ENCODE peak calls at places on chromosomes 5 and 9, in five cellular contexts. Y is uterus, C is SK-N-SH, T is foreskin keratinocyte, Z is OCI-LY7. K is an unnamed sample.

GRCh38 chr5:137621861-137622823 is 113.7 kb downstream of the KLHL3 start:
- DNase-seq in Y (no peak), C (no peak), T (peak), Z (no peak), K (peak)

GRCh38 chr9:83972286-83972685 is 7.7 kb downstream of the HNRNPK start:
- DNase-seq in Y (no peak), C (no peak), T (no peak), Z (no peak), K (no peak)

GRCh38 chr9:3385871-3386270 is 139.9 kb downstream of the RFX3 start:
- DNase-seq in Y (no peak), C (no peak), T (no peak), Z (no peak), K (no peak)

GRCh38 chr5:177507596-177508216 is 1.9 kb downstream of the DOK3 start:
- DNase-seq in Y (no peak), C (no peak), T (no peak), Z (peak), K (no peak)

GRCh38 chr5:132753135-132753987 is 6.1 kb downstream of the CCNI2 start:
- DNase-seq in Y (no peak), C (peak), T (no peak), Z (no peak), K (no peak)

GRCh38 chr5:65803699-65804426 is 81.9 kb downstream of the NLN start:
- DNase-seq in Y (no peak), C (no peak), T (no peak), Z (no peak), K (no peak)

GRCh38 chr5:33892419-33893151 is 795 bp upstream of the ADAMTS12 start:
- DNase-seq in Y (peak), C (no peak), T (no peak), Z (no peak), K (no peak)

GRCh38 chr5:162683280-162683679 is 615.7 kb downstream of the GABRG2 start:
- DNase-seq in Y (no peak), C (no peak), T (no peak), Z (no peak), K (no peak)

GRCh38 chr9:36739538-36740116 is 166.9 kb downstream of the MELK start:
- DNase-seq in Y (no peak), C (peak), T (no peak), Z (no peak), K (no peak)

GRCh38 chr9:115941561-115942315 is 211.9 kb upstream of the PAPPA start:
- DNase-seq in Y (no peak), C (no peak), T (peak), Z (no peak), K (peak)

GRCh38 chr9:124792976-124793594 is 16.2 kb downstream of the OLFML2A start:
- DNase-seq in Y (peak), C (no peak), T (no peak), Z (no peak), K (no peak)

GRCh38 chr5:9439651-9440292 is 106.1 kb downstream of the SEMA5A start:
- DNase-seq in Y (no peak), C (no peak), T (peak), Z (no peak), K (no peak)

GRCh38 chr9:89720721-89721660 is 116.2 kb downstream of the GADD45G start:
- DNase-seq in Y (peak), C (no peak), T (no peak), Z (no peak), K (no peak)

GRCh38 chr5:170046221-170046620 is 59.5 kb upstream of the FOXI1 start:
- DNase-seq in Y (no peak), C (peak), T (no peak), Z (no peak), K (no peak)

GRCh38 chr5:68962632-68963484 is 131.0 kb upstream of the SLC30A5 start:
- DNase-seq in Y (peak), C (peak), T (peak), Z (no peak), K (peak)

GRCh38 chr9:114178756-114179450 is 23.6 kb downstream of the COL27A1 start:
- DNase-seq in Y (no peak), C (peak), T (no peak), Z (no peak), K (no peak)

GRCh38 chr5:42109006-42109572 is 184.0 kb downstream of the FBXO4 start:
- DNase-seq in Y (no peak), C (no peak), T (no peak), Z (no peak), K (no peak)

GRCh38 chr5:133735346-133735745 is 123.0 kb upstream of the FSTL4 start:
- DNase-seq in Y (no peak), C (no peak), T (no peak), Z (no peak), K (no peak)

GRCh38 chr9:84278131-84278530 is 62.4 kb downstream of the SLC28A3 start:
- DNase-seq in Y (no peak), C (no peak), T (no peak), Z (no peak), K (no peak)

GRCh38 chr5:30112842-30113241 is 1080.6 kb upstream of the CDH6 start:
- DNase-seq in Y (no peak), C (no peak), T (no peak), Z (no peak), K (no peak)

GRCh38 chr5:181255836-181256578 is 4.9 kb downstream of the TRIM52 start:
- DNase-seq in Y (no peak), C (no peak), T (no peak), Z (no peak), K (no peak)

GRCh38 chr9:112489039-112489546 is 2.5 kb downstream of the KIAA1958 start:
- DNase-seq in Y (no peak), C (no peak), T (no peak), Z (no peak), K (no peak)

GRCh38 chr5:65760504-65761275 is 38.7 kb downstream of the NLN start:
- DNase-seq in Y (no peak), C (no peak), T (no peak), Z (peak), K (peak)

GRCh38 chr5:73336366-73336765 is 112.2 kb downstream of the FOXD1 start:
- DNase-seq in Y (no peak), C (no peak), T (no peak), Z (no peak), K (no peak)

GRCh38 chr5:95403996-95404395 is 12.8 kb downstream of the FAM81B start:
- DNase-seq in Y (no peak), C (no peak), T (peak), Z (no peak), K (peak)

GRCh38 chr5:153884266-153884957 is 154.3 kb downstream of the FAM114A2 start:
- DNase-seq in Y (no peak), C (no peak), T (no peak), Z (no peak), K (no peak)

GRCh38 chr5:54115768-54116403 is 194.5 kb downstream of the ARL15 start:
- DNase-seq in Y (no peak), C (peak), T (peak), Z (no peak), K (peak)

GRCh38 chr9:34550681-34551270 is 28.0 kb upstream of the ENHO start:
- DNase-seq in Y (no peak), C (peak), T (no peak), Z (no peak), K (no peak)

GRCh38 chr5:149358294-149358651 is 427 bp downstream of the PCYOX1L start:
- DNase-seq in Y (peak), C (peak), T (no peak), Z (peak), K (no peak)

GRCh38 chr5:177609076-177610059 is 9.4 kb downstream of the B4GALT7 start:
- DNase-seq in Y (no peak), C (no peak), T (no peak), Z (no peak), K (no peak)

GRCh38 chr5:136722086-136722485 is 356.7 kb upstream of the TRPC7 start:
- DNase-seq in Y (no peak), C (no peak), T (no peak), Z (no peak), K (no peak)

GRCh38 chr9:84285381-84285780 is 55.2 kb downstream of the SLC28A3 start:
- DNase-seq in Y (no peak), C (no peak), T (no peak), Z (no peak), K (no peak)

GRCh38 chr5:151214614-151215545 is 9.0 kb downstream of the CCDC69 start:
- DNase-seq in Y (no peak), C (no peak), T (no peak), Z (peak), K (no peak)

GRCh38 chr5:151215546-151215880 is 8.4 kb downstream of the CCDC69 start:
- DNase-seq in Y (no peak), C (no peak), T (no peak), Z (peak), K (no peak)

GRCh38 chr5:151212361-151212899 is 11.5 kb downstream of the CCDC69 start:
- DNase-seq in Y (no peak), C (no peak), T (no peak), Z (peak), K (no peak)

GRCh38 chr5:151216781-151217180 is 7.1 kb downstream of the CCDC69 start:
- DNase-seq in Y (no peak), C (no peak), T (no peak), Z (no peak), K (no peak)

GRCh38 chr5:151213803-151214613 is 9.9 kb downstream of the CCDC69 start:
- DNase-seq in Y (peak), C (no peak), T (peak), Z (peak), K (no peak)
- H3K27ac ChIP-seq in Y (peak), C (no peak), T (no peak), Z (peak), K (no peak)

DNA sequence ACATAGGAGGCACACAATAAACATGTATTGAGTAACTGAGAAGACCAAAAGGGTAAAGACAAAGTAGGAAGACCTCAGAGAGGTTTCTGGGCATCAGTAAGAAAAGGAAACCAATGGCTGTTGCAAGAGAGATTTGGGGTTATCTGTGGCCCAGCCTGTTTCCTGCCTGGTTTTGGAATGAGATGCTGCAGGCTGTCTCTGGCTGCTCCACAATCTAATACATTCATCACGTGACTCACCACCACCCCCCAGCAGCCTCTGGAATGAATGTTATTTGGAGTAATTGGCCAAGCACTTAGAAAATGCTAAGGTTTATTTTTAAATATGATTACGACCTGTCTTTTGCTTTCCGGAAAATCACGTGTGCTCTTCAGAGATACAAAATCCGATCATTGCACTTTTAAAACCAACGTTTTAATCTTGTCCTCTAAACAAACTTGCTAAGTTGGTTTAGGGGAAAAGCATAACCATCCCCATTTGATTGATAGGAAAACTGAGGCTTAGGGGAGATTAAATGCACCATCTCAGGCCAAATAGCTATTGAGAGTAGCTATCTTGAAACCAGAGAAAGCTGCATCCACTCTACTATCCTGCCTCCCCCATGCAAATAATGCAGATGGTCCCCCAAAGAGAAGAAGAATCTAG is 151.9 kb upstream of the ADRA1B start:
- DNase-seq in Y (peak), C (no peak), T (peak), Z (no peak), K (peak)
- H3K27ac ChIP-seq in Y (peak), C (peak), T (no peak), Z (no peak), K (no peak)

DNA sequence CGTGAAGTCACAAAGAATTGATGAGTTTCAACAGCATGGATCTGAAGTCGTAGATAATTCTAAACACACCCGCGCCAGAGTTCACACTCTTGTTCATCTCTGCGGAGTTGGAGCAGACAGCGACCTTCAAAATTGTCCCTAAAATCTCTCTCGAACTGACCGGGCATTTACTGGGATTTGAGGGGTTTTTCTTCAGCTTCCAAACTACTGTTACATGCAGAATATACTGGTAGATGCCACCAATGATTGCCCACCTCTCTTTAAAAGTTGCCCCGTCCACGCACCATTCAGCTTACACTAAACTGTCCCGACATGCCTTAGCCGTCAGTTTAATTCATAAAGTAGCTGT is 5.2 kb upstream of the ISL1 start:
- DNase-seq in Y (no peak), C (no peak), T (no peak), Z (no peak), K (no peak)
- H3K27ac ChIP-seq in Y (no peak), C (peak), T (no peak), Z (no peak), K (peak)

DNA sequence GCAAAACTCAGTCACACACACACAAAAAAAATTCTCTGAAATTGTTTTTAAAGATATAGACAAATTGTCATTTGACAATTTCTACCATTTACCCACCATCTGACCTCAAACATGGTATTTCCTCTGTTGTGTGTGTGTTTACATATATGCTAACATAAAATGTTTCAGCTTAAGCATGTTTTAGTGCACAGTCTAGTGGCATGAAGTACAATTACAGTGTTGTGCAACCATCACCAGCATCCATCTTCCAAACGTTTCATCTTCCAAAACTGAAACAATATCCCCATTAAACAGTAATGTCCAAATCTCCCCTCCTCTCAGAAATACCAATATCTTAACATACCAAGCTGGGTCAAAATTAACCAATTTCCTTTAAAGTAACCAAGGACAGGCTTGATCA is 65.2 kb downstream of the MYO10 start:
- DNase-seq in Y (no peak), C (no peak), T (no peak), Z (no peak), K (no peak)
- H3K27ac ChIP-seq in Y (peak), C (peak), T (no peak), Z (no peak), K (peak)

GRCh38 chr5:102959055-102959454 is 160.9 kb downstream of the GIN1 start:
- DNase-seq in Y (no peak), C (no peak), T (peak), Z (no peak), K (peak)
- H3K27ac ChIP-seq in Y (no peak), C (peak), T (peak), Z (no peak), K (no peak)

GRCh38 chr5:80246995-80247729 is 8.7 kb downstream of the SERINC5 start:
- DNase-seq in Y (peak), C (peak), T (peak), Z (no peak), K (peak)

GRCh38 chr5:80243567-80243966 is 12.3 kb downstream of the SERINC5 start:
- DNase-seq in Y (no peak), C (no peak), T (no peak), Z (no peak), K (no peak)

GRCh38 chr5:80248378-80248777 is 7.5 kb downstream of the SERINC5 start:
- DNase-seq in Y (no peak), C (no peak), T (no peak), Z (no peak), K (no peak)

GRCh38 chr5:80242849-80243248 is 13.0 kb downstream of the SERINC5 start:
- DNase-seq in Y (no peak), C (no peak), T (no peak), Z (peak), K (no peak)

DNA sequence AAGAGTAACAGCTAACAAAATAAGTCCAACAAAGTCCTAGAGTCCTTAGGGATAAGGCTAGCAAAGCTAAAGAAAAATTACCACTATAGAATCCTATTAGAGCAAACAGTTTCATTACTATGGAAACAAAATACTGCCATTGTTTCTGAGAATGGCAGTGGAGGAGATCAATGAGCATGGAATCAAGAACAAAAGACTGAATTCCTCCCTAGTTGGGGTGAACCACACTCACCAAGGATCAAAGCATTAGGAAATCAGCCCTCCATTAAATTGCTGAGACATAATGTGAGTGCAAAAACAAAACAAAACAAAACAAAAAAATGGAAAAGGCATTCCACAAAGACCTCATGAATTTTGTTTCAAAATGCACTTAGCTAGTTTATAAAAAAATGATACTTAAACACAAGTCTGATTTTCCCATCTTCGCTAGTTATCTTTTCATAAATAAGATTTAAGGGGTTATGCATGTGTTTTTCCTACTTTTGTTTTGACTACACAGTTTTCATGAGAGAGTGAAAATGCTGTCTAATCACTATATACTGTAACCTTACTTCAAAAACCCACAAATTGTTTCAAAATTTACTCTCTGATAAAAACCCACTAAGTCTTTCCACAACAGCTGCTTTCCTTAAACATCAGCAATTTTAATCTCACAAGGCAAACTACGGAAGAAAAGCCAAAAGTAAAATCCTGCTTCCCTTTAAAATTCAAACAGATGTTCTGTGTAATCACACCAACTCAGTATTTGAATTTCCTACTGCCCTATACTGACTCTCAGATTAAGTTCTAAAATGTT is 9.7 kb downstream of the SERINC5 start:
- DNase-seq in Y (no peak), C (no peak), T (peak), Z (no peak), K (peak)
- H3K27ac ChIP-seq in Y (peak), C (peak), T (peak), Z (peak), K (peak)